ENCODE peak calls at places on chromosome 21, in six cellular contexts. K, T, O, M, C and R are unnamed samples.

GRCh38 chr21:32389337-32390015 is 3.3 kb downstream of the URB1 start:
- DNase-seq in K (no peak), T (no peak), O (no peak), M (no peak), C (no peak), R (peak; percentile 29)

GRCh38 chr21:17438642-17439041 is 74.2 kb upstream of the CXADR start:
- DNase-seq in K (no peak), T (no peak), O (no peak), M (peak; percentile 72), C (no peak), R (no peak)

GRCh38 chr21:37429356-37429755 is 62.8 kb downstream of the DYRK1A start:
- DNase-seq in K (no peak), T (no peak), O (no peak), M (no peak), C (no peak), R (no peak)

GRCh38 chr21:27734146-27734545 is 767.3 kb upstream of the ADAMTS5 start:
- DNase-seq in K (no peak), T (no peak), O (no peak), M (no peak), C (no peak), R (no peak)

GRCh38 chr21:39020751-39021474 is 162.3 kb downstream of the PSMG1 start:
- DNase-seq in K (peak; percentile 76), T (no peak), O (peak; percentile 39), M (no peak), C (no peak), R (peak; percentile 88)

GRCh38 chr21:44421901-44422840 is 33.1 kb upstream of the LRRC3 start:
- DNase-seq in K (no peak), T (no peak), O (peak; percentile 2), M (no peak), C (no peak), R (peak; percentile 30)

GRCh38 chr21:37363936-37364335 is 2.6 kb upstream of the DYRK1A start:
- DNase-seq in K (no peak), T (no peak), O (no peak), M (no peak), C (no peak), R (no peak)

GRCh38 chr21:36100971-36101641 is 31.3 kb downstream of the CBR1 start:
- DNase-seq in K (no peak), T (no peak), O (no peak), M (no peak), C (no peak), R (no peak)

GRCh38 chr21:31278511-31279155 is 65.4 kb downstream of the TIAM1 start:
- DNase-seq in K (no peak), T (no peak), O (no peak), M (no peak), C (no peak), R (no peak)

GRCh38 chr21:45932922-45933502 is 48.6 kb upstream of the COL6A1 start:
- DNase-seq in K (no peak), T (no peak), O (no peak), M (no peak), C (no peak), R (no peak)

GRCh38 chr21:36150192-36150711 is 6.4 kb upstream of the DOP1B start:
- DNase-seq in K (peak; percentile 89), T (no peak), O (no peak), M (no peak), C (no peak), R (no peak)

GRCh38 chr21:45850181-45850580 is 131.4 kb upstream of the COL6A1 start:
- DNase-seq in K (no peak), T (no peak), O (no peak), M (no peak), C (no peak), R (peak; percentile 6)

GRCh38 chr21:27400045-27400444 is 433.2 kb upstream of the ADAMTS5 start:
- DNase-seq in K (no peak), T (no peak), O (no peak), M (no peak), C (no peak), R (no peak)

GRCh38 chr21:44525431-44526095 is 14.4 kb downstream of the KRTAP10-1 start:
- DNase-seq in K (no peak), T (no peak), O (peak; percentile 3), M (no peak), C (no peak), R (no peak)

GRCh38 chr21:41933259-41934079 is 20.3 kb downstream of the C2CD2 start:
- DNase-seq in K (peak; percentile 24), T (no peak), O (no peak), M (no peak), C (no peak), R (peak; percentile 75)
- TF ChIP-seq POLR2AphosphoS5 in K (no peak), T (no peak), O (no peak), M (no peak), C (peak; percentile 17), R (peak; percentile 18)

DNA sequence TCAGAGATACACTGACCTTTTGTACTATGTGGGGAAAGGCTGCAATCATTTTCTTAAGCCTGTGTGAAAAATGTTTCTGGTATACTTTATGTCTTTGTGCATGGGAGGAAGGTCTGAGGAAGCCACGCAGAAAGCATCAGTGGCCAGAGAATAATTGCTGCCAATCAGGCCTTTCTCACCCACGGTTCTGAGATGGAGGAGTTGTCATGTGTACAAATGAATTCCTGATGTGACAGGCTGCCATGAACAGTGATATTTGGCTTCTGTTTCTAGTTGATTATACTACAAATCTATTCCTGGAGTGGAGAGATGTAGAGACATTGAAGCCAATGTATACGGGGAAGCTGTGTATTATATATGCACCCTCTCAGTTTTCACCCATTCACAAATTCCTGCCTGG is 142.6 kb downstream of the GRIK1 start:
- DNase-seq in K (no peak), T (no peak), O (no peak), M (no peak), C (no peak), R (no peak)
- TF ChIP-seq POLR2AphosphoS5 in K (no peak), T (no peak), O (no peak), M (no peak), C (no peak), R (no peak)

GRCh38 chr21:29350246-29350779 is 51.6 kb downstream of the BACH1 start:
- DNase-seq in K (no peak), T (no peak), O (no peak), M (no peak), C (no peak), R (no peak)

GRCh38 chr21:29346281-29346680 is 47.6 kb downstream of the BACH1 start:
- DNase-seq in K (no peak), T (no peak), O (no peak), M (no peak), C (no peak), R (no peak)

GRCh38 chr21:29346771-29347170 is 48.0 kb downstream of the BACH1 start:
- DNase-seq in K (no peak), T (no peak), O (no peak), M (no peak), C (no peak), R (no peak)

GRCh38 chr21:29349702-29350101 is 51.0 kb downstream of the BACH1 start:
- DNase-seq in K (no peak), T (no peak), O (no peak), M (no peak), C (no peak), R (no peak)

GRCh38 chr21:29347274-29347681 is 48.6 kb downstream of the BACH1 start:
- DNase-seq in K (peak; percentile 78), T (no peak), O (peak; percentile 11), M (no peak), C (no peak), R (no peak)
- TF ChIP-seq POLR2AphosphoS5 in K (peak; percentile 81), T (peak; percentile 54), O (no peak), M (no peak), C (no peak), R (no peak)

GRCh38 chr21:33403128-33403785 is at the start of gene IFNGR2:
- DNase-seq in K (no peak), T (peak; percentile 72), O (peak; percentile 50), M (peak; percentile 58), C (no peak), R (peak; percentile 93)

GRCh38 chr21:33403786-33404571 is 766 bp downstream of the IFNGR2 start:
- DNase-seq in K (peak; percentile 54), T (peak; percentile 28), O (peak; percentile 66), M (peak; percentile 67), C (peak; percentile 92), R (peak; percentile 90)

GRCh38 chr21:33401617-33401967 is 1.6 kb upstream of the IFNGR2 start:
- DNase-seq in K (peak; percentile 73), T (no peak), O (no peak), M (no peak), C (no peak), R (no peak)

GRCh38 chr21:33399821-33400220 is 3.4 kb upstream of the IFNGR2 start:
- DNase-seq in K (no peak), T (no peak), O (no peak), M (no peak), C (no peak), R (no peak)

GRCh38 chr21:33402011-33402979 is 918 bp upstream of the IFNGR2 start:
- DNase-seq in K (peak; percentile 88), T (peak; percentile 56), O (peak; percentile 65), M (peak; percentile 77), C (peak; percentile 93), R (peak; percentile 90)
- TF ChIP-seq POLR2AphosphoS5 in K (peak; percentile 74), T (no peak), O (no peak), M (peak; percentile 11), C (peak; percentile 68), R (peak; percentile 84)

GRCh38 chr21:42833439-42833815 is 45.9 kb downstream of the WDR4 start:
- DNase-seq in K (peak; percentile 67), T (no peak), O (peak; percentile 64), M (peak; percentile 47), C (no peak), R (peak; percentile 75)

GRCh38 chr21:42835211-42835610 is 44.1 kb downstream of the WDR4 start:
- DNase-seq in K (no peak), T (no peak), O (no peak), M (no peak), C (peak; percentile 70), R (peak; percentile 21)

GRCh38 chr21:42835611-42836401 is 43.5 kb downstream of the WDR4 start:
- DNase-seq in K (no peak), T (no peak), O (no peak), M (no peak), C (peak; percentile 77), R (peak; percentile 34)

GRCh38 chr21:42834730-42835191 is 44.6 kb downstream of the WDR4 start:
- DNase-seq in K (no peak), T (no peak), O (no peak), M (no peak), C (peak; percentile 75), R (peak; percentile 72)

GRCh38 chr21:42833859-42834729 is 45.2 kb downstream of the WDR4 start:
- DNase-seq in K (peak; percentile 25), T (no peak), O (no peak), M (no peak), C (peak; percentile 82), R (peak; percentile 63)
- TF ChIP-seq POLR2AphosphoS5 in K (no peak), T (peak; percentile 30), O (no peak), M (no peak), C (no peak), R (no peak)